ENCODE peak calls at places on chromosome 7, in seven cellular contexts. V is astrocyte, I is left ventricle myocardium inferior, U is foreskin fibroblast, P is cardiac fibroblast, X is astrocyte of the cerebellum, D is heart left ventricle. M is an unnamed sample.

GRCh38 chr7:8249121-8249520 is 12.8 kb downstream of the ICA1 start:
- DNase-seq in V (no peak), P (no peak), D (no peak), U (no peak), I (no peak), X (no peak), M (peak)

GRCh38 chr7:112049555-112049954 is 156.6 kb downstream of the DOCK4 start:
- DNase-seq in D (no peak), P (no peak), U (no peak), I (no peak), X (no peak), V (no peak), M (no peak)

GRCh38 chr7:36084485-36085091 is 68.5 kb upstream of the EEPD1 start:
- DNase-seq in U (peak), X (peak), P (peak), V (peak), D (peak), I (no peak), M (no peak)

GRCh38 chr7:23332881-23333612 is 33.9 kb downstream of the MALSU1 start:
- DNase-seq in I (peak), D (peak), X (no peak), V (peak), P (peak), U (no peak), M (no peak)

GRCh38 chr7:137563986-137564385 is 220.5 kb upstream of the PTN start:
- DNase-seq in U (no peak), D (no peak), X (no peak), P (no peak), V (no peak), I (no peak), M (no peak)

GRCh38 chr7:117072620-117073118 is 119.4 kb downstream of the ST7 start:
- DNase-seq in I (peak), V (peak), D (peak), U (no peak), P (peak), X (peak), M (peak)

GRCh38 chr7:14834456-14834855 is 68.1 kb downstream of the DGKB start:
- DNase-seq in X (peak), V (peak), D (peak), I (no peak), P (peak), U (no peak), M (no peak)

GRCh38 chr7:137689761-137690160 is 157.0 kb downstream of the DGKI start:
- DNase-seq in I (no peak), D (no peak), U (no peak), X (no peak), P (no peak), V (no peak), M (no peak)

GRCh38 chr7:14207154-14207553 is 217.7 kb upstream of the ETV1 start:
- DNase-seq in X (no peak), D (peak), P (peak), V (peak), I (no peak), U (no peak), M (no peak)

GRCh38 chr7:70776627-70777101 is 355.3 kb upstream of the GALNT17 start:
- DNase-seq in P (peak), I (no peak), X (peak), D (no peak), V (peak), U (peak), M (peak)

GRCh38 chr7:107047902-107048782 is 3.6 kb downstream of the PRKAR2B start:
- DNase-seq in D (no peak), X (no peak), V (peak), P (no peak), I (no peak), U (no peak), M (no peak)

GRCh38 chr7:155412416-155413253 is 45.3 kb upstream of the EN2 start:
- DNase-seq in D (no peak), P (peak), X (no peak), U (no peak), V (no peak), I (no peak), M (peak)

GRCh38 chr7:135320277-135320676 is 86.6 kb downstream of the STRA8 start:
- DNase-seq in V (peak), X (peak), P (peak), I (peak), D (peak), U (peak), M (no peak)

GRCh38 chr7:151951672-151952338 is 4.4 kb upstream of the GALNTL5 start:
- DNase-seq in V (no peak), D (no peak), U (no peak), P (no peak), X (no peak), I (no peak), M (no peak)

GRCh38 chr7:28700790-28701203 is 257.3 kb downstream of the TRIL start:
- DNase-seq in P (no peak), X (no peak), D (no peak), U (no peak), V (peak), I (no peak), M (no peak)

GRCh38 chr7:34430456-34430855 is 227.6 kb upstream of the NPSR1 start:
- DNase-seq in X (peak), P (peak), V (peak), I (no peak), D (no peak), U (peak), M (peak)

GRCh38 chr7:98733036-98733435 is 116.0 kb downstream of the NPTX2 start:
- DNase-seq in P (peak), D (no peak), V (no peak), X (no peak), U (peak), I (no peak), M (peak)

GRCh38 chr7:23373151-23374004 is 74.2 kb downstream of the MALSU1 start:
- DNase-seq in X (no peak), P (no peak), I (no peak), V (peak), D (no peak), U (no peak), M (peak)

GRCh38 chr7:3232228-3232627 is 68.8 kb upstream of the SDK1 start:
- DNase-seq in P (peak), V (no peak), X (no peak), U (no peak), I (no peak), D (no peak), M (no peak)

GRCh38 chr7:45026984-45027773 is 27.2 kb downstream of the CCM2 start:
- DNase-seq in U (peak), V (peak), X (no peak), I (no peak), D (no peak), P (no peak), M (peak)
- H3K4me3 ChIP-seq in U (no peak), V (no peak), X (no peak), I (peak), D (peak), P (no peak), M (peak)

GRCh38 chr7:54663603-54664234 is 95.3 kb downstream of the SEC61G start:
- DNase-seq in U (no peak), I (no peak), V (no peak), P (no peak), D (no peak), X (no peak), M (no peak)
- H3K4me3 ChIP-seq in U (peak), I (peak), V (peak), P (peak), D (peak), X (peak), M (no peak)

DNA sequence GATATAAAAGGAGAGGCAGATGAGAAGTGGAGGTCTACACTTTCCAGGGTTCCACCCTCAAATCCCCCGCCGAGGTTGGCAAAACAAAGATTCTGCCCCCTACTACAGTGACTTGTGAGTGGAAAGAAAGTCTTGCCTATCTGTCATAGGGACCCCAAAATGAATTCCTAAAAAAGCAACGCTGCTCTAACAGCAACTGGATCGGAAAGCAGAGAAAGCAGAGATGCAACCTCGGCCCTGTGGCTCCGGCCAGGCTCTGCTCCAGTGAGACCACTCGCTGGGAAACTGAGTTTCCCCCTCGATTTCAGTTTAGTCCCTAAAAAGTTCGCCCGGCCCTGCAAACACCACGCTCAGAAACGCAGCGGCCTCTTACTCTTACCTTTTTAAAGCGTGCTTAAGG is 297.9 kb upstream of the NFE2L3 start:
- DNase-seq in I (no peak), P (no peak), U (no peak), X (no peak), V (no peak), D (no peak), M (no peak)
- H3K4me3 ChIP-seq in I (no peak), P (no peak), U (no peak), X (no peak), V (no peak), D (no peak), M (no peak)

DNA sequence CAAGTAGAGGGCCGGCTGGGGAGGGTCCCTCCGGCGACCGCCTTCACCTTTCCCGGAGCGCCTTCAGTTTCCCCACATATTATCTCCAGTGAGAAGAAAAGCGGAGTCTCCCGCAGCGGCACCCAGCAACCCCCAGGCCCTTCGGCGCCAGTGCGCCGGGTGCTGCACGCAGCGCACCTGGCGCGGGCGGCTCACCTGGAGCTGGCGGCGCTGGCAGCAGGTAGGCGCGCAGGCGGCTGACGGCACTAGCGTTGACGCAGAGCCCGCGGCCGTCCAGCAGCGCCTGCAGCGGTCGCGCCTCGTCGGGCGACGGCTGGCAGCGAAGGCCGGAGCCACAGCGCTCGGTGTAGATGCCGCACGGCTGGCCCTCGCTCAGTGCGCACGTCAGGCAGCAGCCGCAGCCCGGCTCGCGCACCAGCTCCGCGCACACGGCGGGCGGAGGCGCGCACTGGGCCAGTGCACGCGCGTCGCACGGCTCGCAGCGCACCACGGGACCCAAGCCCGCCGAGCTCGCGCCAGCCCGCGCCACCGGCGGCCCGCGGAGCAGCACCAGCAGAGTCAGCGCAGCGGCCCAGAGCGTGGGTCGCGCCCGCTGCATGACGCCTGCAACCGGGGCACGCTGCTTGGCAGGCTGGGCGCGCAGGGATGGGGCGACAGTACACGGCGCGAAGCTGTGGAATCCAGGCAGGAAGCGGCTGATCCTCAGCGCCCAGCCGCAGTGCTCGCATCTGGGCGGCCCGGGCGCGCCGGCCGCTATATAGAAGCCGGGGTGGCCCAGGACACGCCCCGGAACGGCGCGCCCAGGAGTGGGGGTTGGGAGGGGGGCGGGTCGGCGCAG is at the start of gene IGFBP3:
- DNase-seq in V (peak), I (peak), X (peak), U (peak), D (peak), P (peak), M (no peak)
- H3K4me3 ChIP-seq in V (peak), I (peak), X (peak), U (peak), D (peak), P (peak), M (no peak)

DNA sequence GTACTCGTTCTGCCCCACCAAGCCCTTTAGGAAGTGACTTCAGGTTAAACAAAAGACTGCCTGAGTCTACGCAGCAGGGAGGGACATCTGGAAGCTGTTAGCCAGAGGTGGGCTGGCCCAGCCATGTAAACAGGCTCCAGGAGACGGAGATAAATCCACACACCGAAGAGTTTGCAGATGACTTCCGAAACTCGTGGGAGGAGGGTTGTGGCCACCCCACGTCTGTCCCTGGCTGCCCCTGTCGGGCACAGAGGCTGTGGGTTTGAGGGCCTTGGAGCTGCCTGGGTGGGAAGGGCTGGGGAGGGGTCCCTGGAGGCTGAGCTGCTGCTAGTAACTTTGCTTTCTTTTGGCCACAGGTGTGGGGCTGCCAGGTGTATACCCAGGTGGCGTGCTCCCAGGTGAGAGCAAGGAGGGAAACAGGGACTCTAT is 15.6 kb downstream of the ELN start:
- DNase-seq in D (no peak), P (peak), V (peak), U (no peak), I (no peak), X (no peak), M (no peak)
- H3K4me3 ChIP-seq in D (no peak), P (no peak), V (no peak), U (no peak), I (no peak), X (no peak), M (no peak)

DNA sequence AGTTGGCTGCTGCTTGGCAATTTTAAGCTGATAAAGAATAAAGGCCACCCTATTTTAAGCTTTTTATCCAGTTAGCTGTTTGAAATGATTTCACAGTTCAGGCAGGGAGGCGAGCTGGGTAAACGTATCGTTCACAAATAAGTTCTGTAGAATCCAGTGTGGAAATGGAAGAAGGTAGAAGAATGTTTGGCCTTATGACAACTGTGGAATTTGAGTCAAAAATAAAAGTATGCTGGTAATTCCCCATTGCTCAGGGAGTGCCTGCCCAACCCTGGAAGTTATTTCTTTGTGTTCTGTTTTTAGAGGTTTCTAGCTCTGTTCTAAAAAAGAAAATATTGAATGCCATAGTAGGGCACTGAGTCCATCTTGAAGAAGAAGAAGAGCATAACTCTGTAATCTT is 113.1 kb downstream of the ARL4A start:
- DNase-seq in V (peak), P (peak), U (no peak), D (no peak), I (no peak), X (no peak), M (no peak)
- H3K4me3 ChIP-seq in V (no peak), P (no peak), U (no peak), D (no peak), I (no peak), X (no peak), M (no peak)

DNA sequence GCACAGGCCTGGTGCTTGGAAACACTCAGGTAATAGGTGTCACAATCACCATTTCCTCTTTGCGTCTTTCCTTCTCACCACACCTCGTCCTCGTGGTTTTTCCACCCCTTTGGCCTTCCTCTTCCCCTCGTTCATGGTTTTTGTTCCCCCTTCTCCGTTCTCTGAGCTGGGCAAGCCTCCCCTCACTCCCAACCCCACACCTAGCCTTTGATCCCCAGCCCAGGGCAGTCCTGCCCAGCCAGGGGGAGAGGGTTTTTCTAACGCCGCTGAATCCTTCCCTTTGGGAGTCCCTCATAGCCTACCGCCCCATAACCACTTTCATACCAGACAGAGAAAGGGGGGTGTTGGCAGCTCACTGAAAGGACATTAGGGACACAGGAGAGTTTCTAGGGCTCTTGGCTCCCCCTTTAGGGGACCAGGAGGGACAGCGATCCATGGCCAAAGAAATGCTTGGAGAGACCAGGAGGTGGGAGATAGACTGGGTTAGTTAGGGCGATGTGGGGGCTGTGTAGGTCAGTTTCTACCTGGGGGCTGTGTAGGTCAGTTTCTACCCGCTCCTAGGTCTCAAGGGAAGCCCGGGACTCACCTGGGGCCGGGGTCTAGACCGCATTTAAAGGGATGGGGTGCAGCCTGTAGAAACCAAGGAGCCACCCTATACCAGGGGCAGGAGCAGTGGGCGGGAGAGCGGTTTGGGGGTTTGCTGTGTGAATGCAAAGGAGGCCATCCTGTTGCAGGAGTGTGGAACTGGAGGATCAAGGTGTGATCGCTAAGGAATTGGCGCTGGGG is 1.4 kb downstream of the EPHB4 start:
- DNase-seq in V (peak), U (peak), X (peak), I (no peak), P (peak), D (no peak), M (no peak)
- H3K4me3 ChIP-seq in V (peak), U (peak), X (peak), I (peak), P (peak), D (peak), M (no peak)

GRCh38 chr7:120944826-120945562 is 5.6 kb upstream of the ING3 start:
- DNase-seq in V (no peak), I (no peak), P (no peak), D (no peak), X (no peak), U (no peak), M (no peak)
- H3K4me3 ChIP-seq in V (no peak), I (no peak), P (no peak), D (no peak), X (no peak), U (no peak), M (no peak)

GRCh38 chr7:50634378-50634777 is 69.2 kb upstream of the DDC start:
- DNase-seq in P (no peak), V (no peak), D (no peak), X (no peak), I (no peak), U (no peak), M (no peak)
- H3K4me3 ChIP-seq in P (no peak), V (no peak), D (no peak), X (no peak), I (no peak), U (no peak), M (no peak)

M was measured in Jurkat, Clone E6-1.